ENCODE peak calls at places on chromosome 13, in four cellular contexts. S, C, U and Y are unnamed samples.

GRCh38 chr13:99354371-99354951 is 47.3 kb upstream of the GPR183 start:
- DNase-seq in S (no peak), U (peak), C (peak), Y (no peak)

GRCh38 chr13:29594710-29595379 is 643 bp downstream of the SLC7A1 start:
- DNase-seq in S (peak), C (no peak), U (peak), Y (no peak)

GRCh38 chr13:99087130-99087953 is 109.5 kb upstream of the DOCK9 start:
- DNase-seq in S (peak), C (peak), U (peak), Y (no peak)

GRCh38 chr13:113057084-113057483 is 48.5 kb upstream of the F7 start:
- DNase-seq in S (no peak), C (no peak), U (no peak), Y (no peak)

GRCh38 chr13:42477588-42478190 is 96.3 kb upstream of the TNFSF11 start:
- DNase-seq in S (no peak), U (no peak), C (no peak), Y (no peak)

GRCh38 chr13:112968910-112969691 is at the start of gene MCF2L:
- DNase-seq in C (peak), S (peak), U (peak), Y (no peak)

GRCh38 chr13:80399340-80400163 is 58.6 kb upstream of the SPRY2 start:
- DNase-seq in S (peak), U (peak), C (no peak), Y (peak)

GRCh38 chr13:112442483-112443090 is 66.4 kb downstream of the SPACA7 start:
- DNase-seq in C (no peak), S (peak), U (no peak), Y (no peak)

GRCh38 chr13:24196593-24197197 is 36.2 kb downstream of the SPATA13 start:
- DNase-seq in U (no peak), S (no peak), C (no peak), Y (no peak)

GRCh38 chr13:111115841-111116500 is 861 bp downstream of the ARHGEF7 start:
- DNase-seq in C (peak), U (peak), S (no peak), Y (peak)

GRCh38 chr13:25733061-25733491 is 318.7 kb downstream of the SHISA2 start:
- DNase-seq in C (no peak), U (peak), S (no peak), Y (peak)

GRCh38 chr13:41107104-41107571 is 25.5 kb downstream of the KBTBD6 start:
- DNase-seq in U (no peak), S (no peak), C (peak), Y (no peak)

GRCh38 chr13:113365551-113365971 is 1.6 kb upstream of the GRTP1 start:
- DNase-seq in U (no peak), S (no peak), C (peak), Y (no peak)

GRCh38 chr13:59374720-59375119 is 789.0 kb downstream of the DIAPH3 start:
- DNase-seq in U (no peak), C (no peak), S (no peak), Y (no peak)

GRCh38 chr13:83065136-83065535 is 817.1 kb downstream of the SLITRK1 start:
- DNase-seq in S (peak), U (no peak), C (no peak), Y (peak)

GRCh38 chr13:98293103-98293502 is 116.0 kb upstream of the RNF113B start:
- DNase-seq in U (peak), C (no peak), S (peak), Y (no peak)

GRCh38 chr13:44052843-44053607 is 173.3 kb downstream of the LACC1 start:
- DNase-seq in U (no peak), C (peak), S (peak), Y (peak)

GRCh38 chr13:43331676-43332075 is 308.3 kb downstream of the DNAJC15 start:
- DNase-seq in S (no peak), C (no peak), U (no peak), Y (peak)

GRCh38 chr13:79128158-79128557 is 277.9 kb downstream of the RBM26 start:
- DNase-seq in U (peak), C (no peak), S (no peak), Y (peak)

GRCh38 chr13:111899714-111900389 is 167.1 kb upstream of the SOX1 start:
- DNase-seq in C (peak), U (no peak), S (no peak), Y (no peak)

DNA sequence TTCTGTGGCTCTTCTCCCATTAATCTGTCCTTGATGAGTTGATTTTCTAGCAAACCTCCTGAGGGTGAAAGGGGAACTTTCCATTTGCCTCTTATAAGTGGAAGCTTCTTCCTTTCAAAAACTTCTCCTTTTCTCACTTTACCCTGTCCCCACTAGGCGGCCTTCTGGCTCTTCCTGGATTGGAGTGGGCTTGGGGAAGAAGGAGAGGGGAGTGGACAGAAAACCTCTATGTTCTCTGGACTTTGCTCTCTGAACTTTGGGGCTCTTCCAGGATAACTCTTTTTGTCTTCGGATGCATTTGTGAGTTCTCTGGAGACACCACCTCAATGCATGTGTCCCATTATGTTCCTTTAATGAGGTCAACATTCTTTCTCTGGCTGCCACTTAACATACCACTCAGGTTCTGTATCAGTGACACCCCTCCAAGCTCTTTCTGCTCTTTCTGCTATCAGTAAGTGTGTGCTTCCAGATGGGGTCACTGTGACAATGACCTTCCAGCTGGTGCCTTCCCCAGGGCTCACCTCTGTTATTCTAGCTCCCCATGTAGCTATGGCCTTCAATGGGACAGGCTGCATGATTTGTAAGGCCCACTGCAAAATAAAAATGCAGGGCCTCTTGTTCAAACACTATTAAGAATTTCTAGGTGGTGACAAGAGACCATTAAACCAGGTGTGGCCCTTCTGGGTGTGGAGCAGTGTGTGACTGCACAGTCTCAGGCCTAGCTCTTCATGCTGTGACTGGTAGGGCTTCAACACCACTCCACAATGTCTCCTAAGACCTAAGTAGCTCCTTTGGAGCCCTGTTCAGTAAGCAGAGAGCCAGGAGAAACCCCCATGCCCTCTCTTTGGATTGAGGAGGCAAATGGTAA is 389.2 kb downstream of the EFNB2 start:
- DNase-seq in C (no peak), S (peak), U (no peak), Y (no peak)
- TF ChIP-seq CTCF in C (no peak), S (no peak), U (peak), Y (no peak)

GRCh38 chr13:64371045-64371444 is 2859.1 kb downstream of the PCDH9 start:
- DNase-seq in S (no peak), C (no peak), U (peak), Y (no peak)

GRCh38 chr13:64369121-64369520 is 2861.0 kb downstream of the PCDH9 start:
- DNase-seq in U (no peak), C (no peak), S (no peak), Y (no peak)

DNA sequence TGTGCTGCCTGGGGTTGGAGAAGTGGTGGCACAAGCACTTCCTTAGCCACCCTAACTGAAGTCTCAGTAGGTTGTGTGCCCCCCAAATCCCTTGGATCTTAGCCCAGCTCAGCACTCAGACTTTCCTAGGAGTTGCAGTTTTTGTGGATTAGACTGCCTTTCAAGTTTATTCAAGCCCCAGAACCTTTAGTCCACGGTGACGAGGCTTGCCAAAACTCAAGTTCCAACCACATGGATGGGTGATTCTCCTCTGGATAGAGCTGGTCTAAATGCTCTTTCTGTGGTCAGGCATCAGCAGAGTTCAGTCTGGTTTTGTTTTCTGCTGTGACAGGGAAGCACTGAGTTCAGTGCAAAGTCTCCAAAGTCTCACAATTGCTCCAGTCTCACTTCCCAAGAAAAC is 2858.7 kb downstream of the PCDH9 start:
- DNase-seq in U (no peak), C (no peak), S (no peak), Y (no peak)
- H3K4me3 ChIP-seq in U (no peak), C (no peak), S (no peak), Y (no peak)

GRCh38 chr13:51297556-51297955 is 41.9 kb upstream of the SERPINE3 start:
- DNase-seq in S (no peak), U (no peak), C (no peak), Y (no peak)
- TF ChIP-seq CTCF in S (no peak), U (peak), C (no peak), Y (peak)

GRCh38 chr13:46389985-46390384 is 2.9 kb upstream of the RUBCNL start:
- DNase-seq in S (no peak), C (no peak), U (peak), Y (peak)
- H3K4me3 ChIP-seq in S (no peak), C (no peak), U (no peak), Y (no peak)

GRCh38 chr13:104773775-104774174 is 1707.6 kb upstream of the SLC10A2 start:
- DNase-seq in U (peak), S (no peak), C (peak), Y (peak)
- TF ChIP-seq CTCF in U (peak), S (no peak), C (no peak), Y (peak)

DNA sequence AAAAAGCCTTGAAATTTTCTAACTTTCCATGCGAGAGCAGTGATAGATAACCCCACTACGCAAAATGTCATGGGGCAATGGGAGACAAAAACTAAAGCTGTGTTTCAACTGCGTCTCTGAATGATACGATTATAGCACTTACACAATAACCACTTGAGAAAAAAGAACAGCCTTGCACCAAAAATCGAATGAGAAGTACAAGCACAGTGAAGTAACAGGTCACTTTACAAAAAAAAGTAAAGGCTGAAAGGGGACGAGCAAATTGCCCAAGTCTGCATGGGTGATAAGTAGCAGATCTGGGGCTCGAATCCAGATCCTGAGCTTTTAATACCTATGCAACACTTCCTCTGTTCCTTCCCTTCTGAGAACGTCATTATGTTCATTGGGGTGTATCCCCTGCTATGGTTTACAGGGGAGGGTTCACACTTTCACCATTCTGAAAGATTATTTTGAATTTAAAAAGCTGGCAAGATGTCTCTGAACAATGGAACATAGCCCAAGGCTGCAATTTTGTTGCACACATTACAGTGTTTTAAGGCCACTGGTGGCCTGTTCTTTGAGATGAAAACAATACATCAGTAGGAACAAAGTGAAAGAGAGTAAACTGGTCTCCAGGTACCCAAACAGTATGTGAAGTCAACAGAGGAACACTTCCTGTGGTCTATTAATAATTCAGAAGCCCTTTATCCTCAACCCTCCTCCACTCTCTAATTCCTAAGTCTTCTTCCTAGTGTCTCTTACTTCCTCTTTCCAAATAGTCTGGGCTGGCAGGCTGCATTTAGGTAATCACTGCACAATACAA is 3.1 kb downstream of the CPB2 start:
- DNase-seq in U (no peak), C (no peak), S (no peak), Y (no peak)
- H3K4me3 ChIP-seq in U (no peak), C (no peak), S (no peak), Y (no peak)

GRCh38 chr13:49443689-49444516 is at the start of the genes CAB39L and SETDB2:
- DNase-seq in C (peak), U (peak), S (peak), Y (peak)
- TF ChIP-seq CTCF in C (peak), U (no peak), S (no peak), Y (peak)

DNA sequence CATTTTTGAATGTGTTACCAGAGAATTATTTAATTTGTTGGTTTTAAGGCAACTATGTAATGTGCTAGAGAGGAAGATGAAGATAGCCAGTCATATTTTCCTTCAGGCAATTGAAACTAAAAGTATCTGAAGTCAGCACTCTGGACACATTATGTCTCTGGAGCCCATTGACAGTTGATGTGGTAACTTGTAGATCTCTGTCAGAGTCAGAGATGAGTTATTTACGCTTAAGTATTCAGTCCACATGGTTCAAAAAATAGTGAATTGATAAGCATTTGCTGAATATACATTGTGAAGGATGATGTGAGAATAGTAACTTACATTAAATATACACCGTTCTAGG is 2.1 kb downstream of the ZMYM2 start:
- DNase-seq in C (no peak), S (no peak), U (no peak), Y (no peak)
- H3K4me3 ChIP-seq in C (peak), S (no peak), U (peak), Y (peak)